ENCODE peak calls at places on chromosomes 6 and 20, in seven cellular contexts. C is A549, O is K562, V is GM12878, H is HCT116, S is HepG2, R is H1. N is an unnamed sample.
A peak's percentile ranks its signal among the peaks of the same experiment; 100 is the strongest.

GRCh38 chr6:14953806-14954205 is 292.1 kb upstream of the JARID2 start:
- DNase-seq in C (no peak), O (no peak), V (no peak), H (no peak), S (no peak), R (no peak), N (no peak)

GRCh38 chr20:14853079-14853478 is 515.7 kb upstream of the FLRT3 start:
- DNase-seq in C (no peak), O (no peak), V (peak; percentile 71), H (no peak), S (no peak), R (no peak), N (no peak)

GRCh38 chr6:43965628-43966373 is 161.5 kb downstream of the MRPL14 start:
- DNase-seq in C (no peak), O (no peak), V (no peak), H (no peak), S (no peak), R (no peak), N (no peak)

GRCh38 chr6:37321101-37321500 is 32.7 kb upstream of the RNF8 start:
- DNase-seq in C (no peak), O (no peak), V (no peak), H (no peak), S (no peak), R (no peak), N (no peak)

GRCh38 chr20:24650091-24650490 is 180.7 kb downstream of the SYNDIG1 start:
- DNase-seq in C (no peak), O (no peak), V (no peak), H (no peak), S (no peak), R (no peak), N (peak; percentile 89)

GRCh38 chr20:46108435-46108841 is 9.7 kb upstream of the CD40 start:
- DNase-seq in C (no peak), O (no peak), V (peak; percentile 93), H (no peak), S (no peak), R (no peak), N (no peak)

GRCh38 chr6:21137708-21138358 is 455.7 kb upstream of the SOX4 start:
- DNase-seq in C (no peak), O (no peak), V (no peak), H (no peak), S (no peak), R (no peak), N (peak; percentile 44)

GRCh38 chr6:44100088-44100550 is 27.1 kb downstream of the MRPL14 start:
- DNase-seq in C (peak; percentile 39), O (peak; percentile 48), V (no peak), H (no peak), S (peak; percentile 69), R (no peak), N (peak; percentile 37)

GRCh38 chr20:4164246-4164645 is 148.9 kb upstream of the RNF24 start:
- DNase-seq in C (no peak), O (no peak), V (no peak), H (no peak), S (no peak), R (no peak), N (no peak)

GRCh38 chr20:4162766-4163165 is 147.4 kb upstream of the RNF24 start:
- DNase-seq in C (no peak), O (no peak), V (no peak), H (no peak), S (no peak), R (no peak), N (no peak)

GRCh38 chr20:4159765-4160490 is 144.6 kb upstream of the RNF24 start:
- DNase-seq in C (no peak), O (no peak), V (no peak), H (no peak), S (no peak), R (no peak), N (no peak)

GRCh38 chr20:4160761-4161305 is 145.5 kb upstream of the RNF24 start:
- DNase-seq in C (no peak), O (no peak), V (no peak), H (no peak), S (peak; percentile 37), R (no peak), N (peak; percentile 54)

DNA sequence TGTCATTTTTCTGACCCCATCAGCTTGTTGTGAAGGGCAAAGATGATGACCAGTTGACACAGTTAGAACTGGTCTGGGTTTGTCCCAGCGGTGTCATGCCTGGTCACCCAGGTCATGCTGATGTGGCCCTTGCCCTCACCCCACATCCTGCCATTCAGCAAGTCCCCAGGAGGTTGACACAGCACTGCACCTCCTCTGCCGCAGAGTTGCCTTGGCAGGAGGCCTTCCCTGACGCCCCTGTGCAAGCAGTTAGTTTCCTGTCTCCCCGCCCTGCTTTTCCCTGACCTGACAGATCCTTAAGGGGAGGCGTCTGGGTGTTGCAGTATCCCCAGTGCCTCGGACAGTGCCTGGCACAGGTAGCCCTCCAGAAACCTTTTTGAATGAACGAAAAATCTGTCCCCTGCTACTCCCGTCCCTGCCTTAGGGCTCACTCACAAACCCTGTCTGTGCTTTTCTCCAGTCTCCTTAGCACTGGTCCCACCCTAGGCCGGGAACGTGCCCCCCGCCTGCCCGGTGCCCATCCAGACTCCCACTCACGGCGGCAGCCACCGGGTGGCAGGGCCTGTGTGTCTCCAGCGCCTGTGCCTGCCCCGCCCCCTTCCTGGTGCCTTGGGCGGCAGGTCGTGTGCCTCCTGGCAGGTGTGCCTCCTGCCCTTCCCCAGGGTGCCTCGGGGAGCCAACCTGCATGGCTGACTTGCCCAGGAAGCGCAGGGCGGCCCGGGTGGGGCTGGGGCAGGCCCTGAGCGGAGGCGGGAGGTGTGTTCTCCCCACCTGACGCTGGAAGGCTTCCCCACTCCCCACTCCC is 146.3 kb upstream of the RNF24 start:
- DNase-seq in C (no peak), O (no peak), V (peak; percentile 19), H (no peak), S (peak; percentile 25), R (no peak), N (no peak)
- TF ChIP-seq CEBPB in C (no peak), O (no peak), V (no peak), H (no peak), S (no peak), R (no peak), N (no peak)

GRCh38 chr6:52535711-52536423 is 41.0 kb downstream of the TRAM2 start:
- DNase-seq in C (no peak), O (no peak), V (no peak), H (no peak), S (no peak), R (no peak), N (no peak)

GRCh38 chr6:52533491-52533890 is 43.4 kb downstream of the TRAM2 start:
- DNase-seq in C (no peak), O (no peak), V (no peak), H (no peak), S (no peak), R (no peak), N (no peak)

GRCh38 chr6:52534363-52534762 is 42.5 kb downstream of the TRAM2 start:
- DNase-seq in C (no peak), O (no peak), V (no peak), H (no peak), S (no peak), R (no peak), N (no peak)

GRCh38 chr6:52536424-52536916 is 40.4 kb downstream of the TRAM2 start:
- DNase-seq in C (no peak), O (no peak), V (peak; percentile 50), H (no peak), S (no peak), R (no peak), N (no peak)

DNA sequence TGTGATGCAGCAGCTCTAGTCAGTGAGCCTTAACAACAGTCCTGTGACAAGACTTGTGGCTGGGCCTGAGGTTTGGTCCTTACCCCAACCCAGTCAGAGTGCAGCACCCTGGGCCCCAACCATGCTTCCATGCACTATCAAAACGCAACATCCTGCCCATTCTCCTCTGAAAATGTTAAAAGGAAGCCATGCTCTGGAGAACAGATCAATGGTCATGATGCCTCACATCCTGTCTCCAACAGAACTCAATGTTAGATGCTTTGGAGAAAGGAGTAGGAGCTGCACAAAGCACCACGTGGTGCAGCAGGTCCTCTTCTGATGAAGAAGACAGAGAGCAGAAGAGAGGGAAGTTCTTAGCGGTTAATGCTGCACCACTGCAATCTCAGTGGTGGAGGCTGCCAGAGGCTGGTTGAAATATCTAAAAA is 41.9 kb downstream of the TRAM2 start:
- DNase-seq in C (no peak), O (no peak), V (peak; percentile 33), H (no peak), S (no peak), R (no peak), N (no peak)
- TF ChIP-seq CEBPB in C (no peak), O (no peak), V (no peak), H (no peak), S (no peak), R (no peak), N (no peak)

DNA sequence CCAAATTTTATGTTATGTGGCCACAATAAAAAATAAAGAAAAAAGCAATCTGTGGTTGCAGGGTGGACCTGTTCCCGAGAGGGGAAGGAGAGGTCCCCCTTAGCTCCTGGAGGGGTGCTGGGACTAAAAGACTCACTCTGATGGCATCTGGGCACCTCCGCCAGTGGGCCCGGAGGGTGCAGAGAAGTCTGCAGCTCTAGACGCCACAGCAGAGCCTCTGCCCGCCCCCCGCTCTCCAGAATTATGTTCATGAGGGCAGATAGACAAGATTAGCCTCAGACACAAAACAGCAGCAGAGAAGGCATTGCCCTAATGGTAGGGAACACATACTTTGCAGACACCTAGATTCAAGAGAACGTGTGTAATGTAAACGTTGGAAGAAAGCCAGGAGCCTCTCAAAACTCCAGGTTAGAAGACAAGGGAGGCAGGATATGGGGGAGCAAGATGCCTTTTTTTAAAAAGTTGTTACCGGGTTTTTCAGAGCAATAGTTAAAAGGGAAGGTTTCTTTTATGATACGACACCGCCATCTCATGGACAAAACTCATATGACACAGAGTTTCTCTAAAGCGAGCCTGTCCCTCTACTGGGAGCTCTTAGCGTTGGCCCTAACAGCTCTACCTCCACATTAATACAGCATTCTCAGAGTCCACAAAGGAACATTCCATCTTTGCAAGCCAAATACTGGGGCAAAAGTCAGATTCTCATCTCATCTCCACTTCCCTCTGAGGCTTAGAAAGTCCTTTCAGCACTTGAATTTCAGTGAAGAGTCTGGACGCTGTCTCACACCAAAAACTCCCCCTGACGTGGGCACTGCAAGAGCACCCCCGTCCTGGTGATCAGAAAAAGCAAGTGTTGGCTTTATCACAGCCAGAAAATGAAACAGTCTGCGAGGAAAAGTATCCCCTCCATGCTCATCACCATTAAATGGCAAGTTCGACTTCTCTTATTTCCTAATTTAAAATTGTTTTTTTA is 47.2 kb downstream of the FOXF2 start:
- DNase-seq in C (peak; percentile 61), O (peak; percentile 76), V (peak; percentile 30), H (peak; percentile 57), S (peak; percentile 67), R (no peak), N (peak; percentile 72)
- TF ChIP-seq CEBPB in C (no peak), O (no peak), V (no peak), H (no peak), S (no peak), R (no peak), N (no peak)

DNA sequence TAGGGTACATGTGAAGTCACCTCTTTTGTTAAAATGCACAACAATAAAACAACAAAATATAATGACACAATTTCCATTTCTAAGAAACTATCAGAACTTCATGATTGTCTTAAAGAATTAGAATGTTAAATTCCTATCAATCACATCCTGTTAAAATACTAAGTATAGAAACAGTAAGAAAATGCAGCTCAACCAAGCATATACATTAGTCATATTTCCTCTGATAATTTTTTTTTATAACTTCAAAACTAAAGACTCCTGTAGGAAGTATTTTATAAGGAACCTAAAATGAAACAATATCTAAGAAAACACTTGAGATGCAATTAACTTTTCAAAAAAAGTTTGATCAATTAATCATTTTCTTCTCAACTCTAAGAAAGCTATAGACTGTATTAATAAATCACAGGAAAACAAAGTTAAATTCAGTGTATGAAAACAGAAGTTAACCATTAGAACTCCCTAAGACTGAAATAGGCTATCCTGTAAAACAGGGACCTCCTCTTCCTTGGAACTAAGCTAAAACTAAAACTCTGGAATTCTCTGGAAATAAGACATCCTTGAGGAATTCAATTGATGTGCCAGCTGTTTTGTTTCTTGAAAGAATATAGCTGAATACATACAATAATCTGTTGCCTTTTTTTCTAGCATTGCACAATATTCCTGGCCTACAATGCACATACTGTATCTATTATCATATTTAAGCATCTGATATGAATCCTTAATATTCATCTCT is 19.8 kb downstream of the FKBP5 start:
- DNase-seq in C (no peak), O (no peak), V (no peak), H (no peak), S (no peak), R (no peak), N (peak; percentile 53)
- TF ChIP-seq CEBPB in C (peak; percentile 56), O (peak; percentile 88), V (peak; percentile 29), H (no peak), S (peak; percentile 77), R (peak; percentile 11), N (peak; percentile 92)